ENCODE peak calls at places on chromosome 21, in four cellular contexts. B, K, P and G are unnamed samples.

GRCh38 chr21:33033094-33033951 is 7.6 kb downstream of the OLIG2 start:
- DNase-seq in P (no peak), B (no peak), K (no peak), G (no peak)

GRCh38 chr21:23887709-23888303 is 1719.5 kb downstream of the MRPL39 start:
- DNase-seq in K (no peak), B (no peak), P (no peak), G (no peak)

GRCh38 chr21:35275776-35276175 is 226.7 kb upstream of the RUNX1 start:
- DNase-seq in B (no peak), K (no peak), P (no peak), G (no peak)

GRCh38 chr21:45949928-45950739 is 31.4 kb upstream of the COL6A1 start:
- DNase-seq in P (no peak), B (no peak), K (no peak), G (no peak)

GRCh38 chr21:46000731-46001641 is 19.4 kb downstream of the COL6A1 start:
- DNase-seq in K (peak; percentile 76), P (no peak), B (no peak), G (no peak)

GRCh38 chr21:34243562-34243961 is 120.2 kb upstream of the KCNE2 start:
- DNase-seq in B (no peak), K (no peak), P (no peak), G (peak; percentile 46)

GRCh38 chr21:42746593-42747266 is 93.3 kb downstream of the PDE9A start:
- DNase-seq in K (no peak), P (no peak), B (no peak), G (peak; percentile 30)

GRCh38 chr21:38228115-38228514 is 28.7 kb upstream of the KCNJ15 start:
- DNase-seq in P (no peak), B (no peak), K (no peak), G (no peak)

GRCh38 chr21:46144464-46145070 is 10.8 kb downstream of the FTCD start:
- DNase-seq in P (no peak), K (no peak), B (no peak), G (no peak)

GRCh38 chr21:45830221-45830640 is 151.3 kb upstream of the COL6A1 start:
- DNase-seq in P (no peak), B (no peak), K (peak; percentile 63), G (no peak)

GRCh38 chr21:38379171-38379570 is 119.1 kb downstream of the ERG start:
- DNase-seq in K (no peak), P (no peak), B (no peak), G (no peak)

GRCh38 chr21:44337941-44338895 is 972 bp downstream of the CFAP410 start:
- DNase-seq in P (no peak), K (peak; percentile 84), B (no peak), G (no peak)

GRCh38 chr21:29696947-29697346 is 242.8 kb downstream of the GRIK1 start:
- DNase-seq in P (no peak), K (no peak), B (no peak), G (no peak)

GRCh38 chr21:44569861-44570517 is 3.5 kb upstream of the KRTAP10-4 start:
- DNase-seq in P (no peak), K (no peak), B (no peak), G (no peak)

GRCh38 chr21:46000182-46000730 is 18.7 kb downstream of the COL6A1 start:
- DNase-seq in B (no peak), P (no peak), K (peak; percentile 50), G (no peak)

GRCh38 chr21:45844181-45844580 is 137.4 kb upstream of the COL6A1 start:
- DNase-seq in K (no peak), B (no peak), P (no peak), G (no peak)

GRCh38 chr21:45922648-45923047 is 58.9 kb upstream of the COL6A1 start:
- DNase-seq in K (no peak), P (no peak), B (no peak), G (no peak)

GRCh38 chr21:44456207-44456914 is 1.1 kb downstream of the LRRC3 start:
- DNase-seq in P (no peak), K (no peak), B (peak; percentile 27), G (no peak)

GRCh38 chr21:28419811-28420210 is 572.9 kb downstream of the LTN1 start:
- DNase-seq in K (no peak), P (no peak), B (no peak), G (no peak)

GRCh38 chr21:38771536-38771935 is 34.2 kb upstream of the ETS2 start:
- DNase-seq in B (no peak), K (no peak), P (no peak), G (no peak)

GRCh38 chr21:44405948-44406872 is 49.1 kb upstream of the LRRC3 start:
- DNase-seq in P (no peak), K (no peak), B (no peak), G (no peak)

GRCh38 chr21:16115461-16115860 is 385.7 kb downstream of the USP25 start:
- DNase-seq in K (no peak), B (no peak), P (no peak), G (no peak)

GRCh38 chr21:16116067-16116466 is 386.3 kb downstream of the USP25 start:
- DNase-seq in K (no peak), P (no peak), B (no peak), G (no peak)

GRCh38 chr21:16116798-16117197 is 387.0 kb downstream of the USP25 start:
- DNase-seq in P (no peak), B (no peak), K (no peak), G (no peak)

GRCh38 chr21:16117851-16118592 is 388.2 kb downstream of the USP25 start:
- DNase-seq in B (no peak), P (no peak), K (no peak), G (no peak)

DNA sequence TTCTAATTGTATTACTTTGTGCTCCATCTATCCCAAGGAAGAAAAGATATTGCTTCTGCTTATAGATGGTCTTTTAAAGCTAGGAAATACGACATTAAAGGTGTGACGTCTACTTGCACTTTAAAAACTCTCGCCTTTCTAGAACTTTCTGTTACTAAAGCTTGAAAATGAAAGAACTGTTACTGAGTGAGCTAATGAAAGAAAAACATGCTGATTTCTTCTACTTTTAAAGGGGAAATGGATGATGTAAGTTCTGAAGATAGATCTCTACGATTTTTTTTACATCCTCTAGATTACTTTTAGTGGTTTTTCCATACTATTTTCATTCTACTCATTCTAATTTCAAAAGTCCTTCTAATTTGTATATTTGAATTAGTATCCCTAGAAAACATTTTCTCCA is 387.5 kb downstream of the USP25 start:
- DNase-seq in K (no peak), P (no peak), B (no peak), G (no peak)
- TF ChIP-seq SPI1 in K (no peak), P (no peak), B (no peak), G (no peak)

GRCh38 chr21:22758478-22758877 is 1760.3 kb downstream of the NCAM2 start:
- DNase-seq in K (no peak), B (no peak), P (no peak), G (no peak)
- TF ChIP-seq SPI1 in K (no peak), B (no peak), P (no peak), G (no peak)

GRCh38 chr21:41511858-41512257 is 3.9 kb upstream of the TMPRSS2 start:
- DNase-seq in K (no peak), P (no peak), B (no peak), G (no peak)
- TF ChIP-seq SPI1 in K (no peak), P (no peak), B (no peak), G (no peak)

DNA sequence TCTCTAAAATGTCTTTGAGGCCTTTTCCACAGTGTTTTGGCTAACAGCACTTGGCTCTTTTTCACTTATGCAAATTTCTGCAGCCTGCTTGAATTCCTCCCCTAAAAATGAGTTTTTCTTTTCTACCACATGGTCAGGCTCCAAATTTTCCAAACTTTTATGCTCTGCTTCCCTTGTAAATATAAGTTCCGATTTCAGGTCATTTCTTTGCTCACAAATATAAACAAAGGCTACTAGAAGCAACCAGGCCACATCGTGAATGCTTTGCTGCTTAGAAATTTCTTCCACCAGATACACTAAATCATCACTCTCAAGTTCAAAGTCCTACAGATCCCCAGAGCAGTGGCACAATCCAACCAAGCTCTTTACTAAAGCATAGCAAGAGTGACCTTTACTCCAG is 28.1 kb upstream of the BTG3 start:
- DNase-seq in B (no peak), P (no peak), K (no peak), G (no peak)
- TF ChIP-seq SPI1 in B (no peak), P (no peak), K (no peak), G (no peak)

GRCh38 chr21:31557956-31558838 is 101.3 kb upstream of the SOD1 start:
- DNase-seq in P (no peak), B (no peak), K (no peak), G (no peak)
- TF ChIP-seq SPI1 in P (no peak), B (no peak), K (no peak), G (no peak)

DNA sequence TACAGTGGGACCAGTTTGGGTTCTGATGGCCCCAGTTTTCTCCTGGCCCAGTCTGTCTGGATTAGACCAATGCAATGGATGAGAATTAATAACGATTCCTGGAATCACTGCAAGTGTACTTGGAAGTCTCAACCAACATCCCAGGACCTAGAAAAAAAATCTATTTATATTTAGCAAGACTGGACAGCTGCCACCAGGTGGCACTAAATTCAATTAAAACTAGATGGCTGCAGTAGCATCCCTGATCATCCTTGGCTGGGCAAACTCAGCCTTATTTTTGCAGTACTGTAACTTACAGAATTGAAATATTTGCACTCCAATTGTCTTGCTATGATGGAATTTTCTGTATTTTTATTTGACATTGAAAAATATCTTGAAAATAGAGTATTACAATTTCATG is 165.7 kb downstream of the NCAM2 start:
- DNase-seq in B (peak; percentile 5), K (peak; percentile 44), P (no peak), G (peak; percentile 5)
- TF ChIP-seq SPI1 in B (no peak), K (no peak), P (no peak), G (no peak)

GRCh38 chr21:37082856-37083611 is 10.0 kb downstream of the TTC3 start:
- DNase-seq in K (no peak), B (no peak), P (no peak), G (no peak)
- TF ChIP-seq SPI1 in K (no peak), B (no peak), P (no peak), G (no peak)